ENCODE peak calls at places on chromosomes 16 and 17, in eight cellular contexts. Z is fibroblast of lung; U is CD4-positive, alpha-beta T cell; K is heart right ventricle; I is D721Med; B is heart left ventricle; N is stomach; L is neural progenitor cell. P is an unnamed sample.

GRCh38 chr16:29678691-29679267 is at the start of gene QPRT:
- DNase-seq in N (no peak), U (no peak), Z (peak), B (peak), L (peak), I (peak), K (peak), P (no peak)

GRCh38 chr17:42989726-42990652 is 8.2 kb upstream of the RPL27 start:
- DNase-seq in K (no peak), Z (no peak), I (no peak), L (no peak), U (no peak), N (no peak), B (no peak), P (no peak)

GRCh38 chr17:76791053-76791980 is 53.4 kb downstream of the MFSD11 start:
- DNase-seq in N (peak), B (no peak), L (no peak), I (no peak), Z (peak), U (peak), K (peak), P (no peak)

GRCh38 chr16:47851026-47851610 is 304.7 kb downstream of the ABCC12 start:
- DNase-seq in B (no peak), I (no peak), L (peak), Z (no peak), U (no peak), K (no peak), N (no peak), P (no peak)

GRCh38 chr16:51148674-51149228 is 2.3 kb downstream of the SALL1 start:
- DNase-seq in K (no peak), Z (no peak), U (no peak), I (no peak), N (no peak), B (no peak), L (no peak), P (no peak)

GRCh38 chr16:168424-168823 is 2.6 kb downstream of the HBM start:
- DNase-seq in N (no peak), I (no peak), U (no peak), Z (no peak), B (no peak), K (no peak), L (no peak), P (no peak)

GRCh38 chr17:78818932-78819331 is 21.7 kb downstream of the USP36 start:
- DNase-seq in K (no peak), U (peak), B (no peak), N (peak), I (no peak), Z (no peak), L (no peak), P (no peak)

GRCh38 chr17:15943971-15944719 is 785 bp upstream of the ADORA2B start:
- DNase-seq in N (no peak), I (no peak), K (no peak), B (peak), Z (no peak), L (no peak), U (no peak), P (no peak)

GRCh38 chr16:86772671-86773338 is 194.5 kb downstream of the FOXL1 start:
- DNase-seq in U (no peak), K (no peak), L (peak), B (no peak), I (no peak), Z (no peak), N (no peak), P (peak)

GRCh38 chr16:88713568-88714419 is 7.5 kb downstream of the CTU2 start:
- DNase-seq in K (no peak), I (no peak), L (no peak), N (peak), Z (peak), U (no peak), B (no peak), P (no peak)

GRCh38 chr16:67780847-67781547 is 25.4 kb downstream of the RANBP10 start:
- DNase-seq in I (no peak), N (peak), U (no peak), L (no peak), B (no peak), K (no peak), Z (no peak), P (no peak)

GRCh38 chr17:4500188-4500565 is 1.5 kb downstream of the SPNS2 start:
- DNase-seq in L (no peak), N (no peak), Z (no peak), U (no peak), K (no peak), I (no peak), B (no peak), P (no peak)

GRCh38 chr17:38994026-38994425 is 26.8 kb upstream of the FBXO47 start:
- DNase-seq in N (no peak), L (no peak), I (no peak), K (no peak), U (no peak), Z (no peak), B (no peak), P (no peak)

GRCh38 chr16:4373909-4374742 is 2.5 kb downstream of the VASN start:
- DNase-seq in I (no peak), Z (peak), B (peak), N (peak), U (no peak), L (peak), K (peak), P (peak)

GRCh38 chr17:36705651-36706436 is 104.5 kb downstream of the MRM1 start:
- DNase-seq in B (no peak), U (no peak), K (peak), N (peak), I (peak), L (peak), Z (peak), P (no peak)

GRCh38 chr16:11325404-11326083 is 19.7 kb upstream of the RMI2 start:
- DNase-seq in Z (no peak), K (no peak), B (no peak), N (no peak), L (no peak), U (no peak), I (no peak), P (no peak)

GRCh38 chr16:56576585-56577299 is 11.9 kb downstream of the MT4 start:
- DNase-seq in U (peak), I (no peak), L (peak), Z (peak), K (peak), N (peak), B (peak), P (no peak)

GRCh38 chr16:81551141-81551808 is 106.7 kb downstream of the CMIP start:
- DNase-seq in B (no peak), N (no peak), Z (no peak), L (no peak), K (no peak), U (no peak), I (no peak), P (no peak)

GRCh38 chr17:19237389-19238166 is 412 bp downstream of the EPN2 start:
- DNase-seq in B (peak), I (no peak), N (peak), U (no peak), K (peak), L (peak), Z (no peak), P (no peak)

GRCh38 chr17:35051183-35051578 is 12.3 kb downstream of the RFFL start:
- DNase-seq in L (no peak), Z (no peak), I (no peak), K (no peak), U (no peak), B (no peak), N (no peak), P (no peak)

GRCh38 chr17:80029235-80029974 is 6.3 kb downstream of the TBC1D16 start:
- DNase-seq in Z (peak), U (no peak), I (no peak), N (peak), K (peak), B (peak), L (no peak), P (peak)

GRCh38 chr17:57599271-57600045 is 145.6 kb downstream of the CCDC182 start:
- DNase-seq in Z (no peak), I (no peak), L (no peak), K (no peak), N (no peak), B (no peak), U (no peak), P (no peak)

GRCh38 chr17:3534881-3535252 is 22.7 kb downstream of the TRPV3 start:
- DNase-seq in I (no peak), Z (peak), N (no peak), K (peak), L (peak), B (no peak), U (no peak), P (no peak)

GRCh38 chr17:6471531-6472465 is 27.5 kb downstream of the PIMREG start:
- DNase-seq in I (no peak), K (no peak), L (peak), Z (peak), N (no peak), U (no peak), B (no peak), P (no peak)

GRCh38 chr17:7889166-7889584 is 586 bp downstream of the CHD3 start:
- DNase-seq in B (peak), I (no peak), L (peak), N (peak), U (peak), Z (peak), K (peak), P (no peak)

GRCh38 chr17:78831688-78832540 is 8.7 kb downstream of the USP36 start:
- DNase-seq in N (no peak), U (no peak), Z (no peak), I (no peak), B (no peak), L (no peak), K (no peak), P (no peak)

GRCh38 chr16:7137560-7138330 is 194.9 kb upstream of the RBFOX1 start:
- DNase-seq in L (no peak), I (no peak), B (no peak), N (no peak), U (no peak), Z (no peak), K (no peak), P (no peak)

GRCh38 chr17:49676276-49676868 is 1.5 kb downstream of the SPOP start:
- DNase-seq in K (no peak), Z (peak), U (no peak), I (no peak), N (no peak), L (peak), B (no peak), P (no peak)

GRCh38 chr16:87780385-87780989 is 14.7 kb upstream of the KLHDC4 start:
- DNase-seq in L (no peak), K (no peak), Z (no peak), I (no peak), U (no peak), B (peak), N (peak), P (no peak)

GRCh38 chr16:27579086-27579980 is 29.4 kb downstream of the KATNIP start:
- DNase-seq in U (no peak), Z (peak), K (no peak), I (no peak), B (no peak), L (no peak), N (no peak), P (no peak)

GRCh38 chr16:87317766-87318121 is 552 bp upstream of the C16orf95 start:
- DNase-seq in U (peak), L (no peak), K (peak), Z (peak), I (no peak), N (peak), B (peak), P (no peak)

GRCh38 chr17:40103082-40103741 is 2.8 kb upstream of the NR1D1 start:
- DNase-seq in U (no peak), B (no peak), Z (no peak), L (no peak), K (no peak), I (no peak), N (no peak), P (no peak)

GRCh38 chr16:81106826-81107503 is 10.8 kb upstream of the GCSH start:
- DNase-seq in I (no peak), L (no peak), B (no peak), N (no peak), U (no peak), K (no peak), Z (no peak), P (no peak)

GRCh38 chr16:69787883-69788282 is 25.8 kb downstream of the WWP2 start:
- DNase-seq in N (peak), L (no peak), K (no peak), Z (no peak), B (no peak), U (no peak), I (no peak), P (no peak)

GRCh38 chr17:5582177-5582885 is 2.0 kb downstream of the NLRP1 start:
- DNase-seq in L (no peak), K (no peak), Z (no peak), I (no peak), B (no peak), U (no peak), N (no peak), P (no peak)

GRCh38 chr17:47077576-47077975 is 98.5 kb upstream of the RPRML start:
- DNase-seq in Z (peak), U (no peak), K (no peak), N (no peak), B (no peak), I (no peak), L (no peak), P (no peak)

DNA sequence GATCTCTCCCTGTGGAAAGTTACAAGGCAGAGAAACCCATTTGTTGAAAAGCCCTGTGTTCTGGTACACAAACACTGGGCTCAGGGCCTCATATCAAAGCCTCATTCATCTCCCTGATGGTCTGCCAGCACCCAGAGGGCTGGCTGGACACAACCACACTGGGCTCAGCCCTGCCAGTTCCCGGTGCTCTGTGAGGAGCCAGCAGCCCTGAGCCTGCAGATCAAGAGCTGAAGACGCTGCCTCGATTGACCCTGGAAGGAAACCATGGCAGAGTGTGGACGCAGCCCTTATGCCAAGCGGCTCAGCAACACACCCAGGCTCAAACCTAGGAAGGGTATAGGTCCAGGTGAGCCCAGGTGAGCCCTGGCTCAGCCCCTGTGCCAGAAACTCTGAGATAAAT is 2.6 kb downstream of the SLC39A11 start:
- DNase-seq in Z (no peak), K (no peak), I (no peak), U (no peak), N (peak), L (no peak), B (no peak), P (no peak)
- TF ChIP-seq CTCF in Z (no peak), K (no peak), I (no peak), U (no peak), N (no peak), L (no peak), B (no peak), P (no peak)

DNA sequence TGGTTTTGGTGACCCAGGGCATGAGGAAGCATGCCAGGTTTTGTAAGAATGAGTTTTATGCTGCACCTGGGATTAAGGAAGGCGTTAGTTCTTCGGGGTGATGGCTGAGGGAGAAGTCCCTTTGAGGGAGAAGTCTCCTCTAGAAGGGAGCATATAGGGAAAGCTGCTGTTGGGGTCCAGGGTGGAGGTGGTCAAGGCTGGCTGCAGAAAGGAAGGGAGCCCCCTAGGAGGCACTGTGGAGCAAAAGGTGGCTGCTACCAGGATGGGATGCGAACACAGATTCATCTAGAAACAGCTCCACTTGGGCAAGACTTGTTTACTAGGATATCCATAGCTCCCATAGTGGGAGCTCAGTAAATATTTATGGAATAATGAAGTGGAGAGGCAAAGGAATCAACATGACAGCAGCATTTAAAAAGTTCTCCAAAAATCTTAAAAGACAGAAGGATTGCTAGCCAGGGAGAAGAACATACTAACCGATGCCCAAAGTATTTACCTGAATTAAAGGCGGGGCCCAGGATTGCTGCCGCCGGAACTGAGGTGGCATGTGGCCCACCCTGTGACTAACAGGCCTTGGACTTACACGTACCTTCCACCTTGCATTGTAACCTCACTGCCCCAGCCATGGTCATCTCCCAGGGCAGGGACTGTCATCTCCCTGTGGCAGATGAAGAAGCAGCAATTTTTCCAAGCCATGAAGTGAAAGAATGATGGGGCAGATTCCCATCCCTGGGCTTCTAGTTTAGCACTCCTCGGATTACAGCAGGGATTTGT is 7.1 kb upstream of the LPCAT2 start:
- DNase-seq in N (no peak), K (no peak), I (no peak), L (peak), Z (no peak), B (no peak), U (no peak), P (no peak)
- TF ChIP-seq CTCF in N (no peak), K (peak), I (no peak), L (peak), Z (peak), B (peak), U (no peak), P (peak)

GRCh38 chr17:44069974-44070454 is 521 bp upstream of the G6PC3 start:
- DNase-seq in Z (no peak), I (no peak), U (no peak), L (no peak), N (no peak), K (no peak), B (no peak), P (no peak)

GRCh38 chr17:44066204-44066930 is at the start of gene LSM12:
- DNase-seq in Z (peak), K (peak), L (peak), N (peak), U (peak), B (peak), I (peak), P (peak)

GRCh38 chr17:44070455-44071197 is at the start of gene G6PC3:
- DNase-seq in K (peak), N (peak), B (peak), I (peak), Z (peak), L (peak), U (peak), P (peak)

GRCh38 chr17:44065668-44066203 is 735 bp downstream of the LSM12 start:
- DNase-seq in I (no peak), K (no peak), B (no peak), N (no peak), Z (no peak), U (no peak), L (no peak), P (no peak)

DNA sequence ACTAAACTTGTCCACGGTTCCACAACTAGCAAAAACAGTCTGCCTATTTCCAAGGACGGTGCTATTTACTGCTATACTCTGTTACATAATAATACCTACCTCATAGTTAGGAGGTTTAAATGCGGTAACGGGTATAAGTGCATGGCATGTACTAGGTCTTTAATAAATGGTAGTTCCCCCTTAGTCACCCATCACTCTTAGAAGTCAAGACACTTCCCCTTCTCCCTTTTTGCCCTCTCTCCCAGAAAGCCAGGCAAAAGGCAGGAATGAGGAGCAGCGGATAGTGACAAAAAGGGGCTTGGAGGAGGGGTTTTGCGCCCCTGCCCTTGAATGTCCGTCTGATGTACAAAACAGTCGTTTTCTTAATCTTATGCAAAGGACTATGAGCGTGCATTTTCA is 1.1 kb upstream of the LSM12 start:
- DNase-seq in Z (no peak), N (no peak), K (no peak), L (no peak), B (no peak), U (no peak), I (no peak), P (no peak)
- TF ChIP-seq CTCF in Z (no peak), N (no peak), K (no peak), L (no peak), B (no peak), U (no peak), I (no peak), P (no peak)

GRCh38 chr17:75079023-75079373 is 8.8 kb upstream of the SLC16A5 start:
- DNase-seq in N (no peak), L (no peak), K (no peak), Z (no peak), U (no peak), B (no peak), I (no peak), P (no peak)
- TF ChIP-seq CTCF in N (no peak), L (no peak), K (no peak), Z (no peak), U (no peak), B (no peak), I (no peak), P (no peak)

GRCh38 chr17:27319536-27320221 is 25.8 kb downstream of the WSB1 start:
- DNase-seq in Z (peak), N (peak), L (no peak), K (peak), U (no peak), I (no peak), B (peak), P (no peak)
- TF ChIP-seq CTCF in Z (no peak), N (no peak), L (no peak), K (no peak), U (no peak), I (no peak), B (no peak), P (no peak)